ENCODE peak calls at places on chromosomes 11 and 22, in five cellular contexts. G is stimulated activated CD4-positive, alpha-beta T cell treated with anti-CD3 and anti-CD28 coated beads, Interleukin-2, amount 100 ng/mL, for 4 hours; W is stimulated activated naive CD8-positive, alpha-beta T cell treated with anti-CD3 and anti-CD28 coated beads, Interleukin-15, Interleukin-2, amounts not matched to agents 100 U/mL and 50 U/mL, for 24 hours; A is memory B cell; J is activated CD8-positive, alpha-beta memory T cell treated with anti-CD3 and anti-CD28 coated beads for 1 hour. T is an unnamed sample.

GRCh38 chr11:12088047-12088481 is 22.3 kb upstream of the MICAL2 start:
- DNase-seq in J (no peak), A (no peak), G (no peak), W (no peak), T (no peak)

GRCh38 chr11:26792956-26793355 is 71.1 kb upstream of the SLC5A12 start:
- DNase-seq in J (no peak), W (no peak), A (no peak), G (no peak), T (no peak)

GRCh38 chr11:8110396-8110795 is 29.4 kb downstream of the TUB start:
- DNase-seq in A (no peak), G (no peak), J (no peak), W (no peak), T (no peak)

GRCh38 chr22:30481711-30482110 is 9.9 kb upstream of the SEC14L3 start:
- DNase-seq in G (no peak), W (no peak), A (no peak), J (no peak), T (no peak)

GRCh38 chr22:44931077-44931540 is 78.7 kb downstream of the PHF21B start:
- DNase-seq in W (no peak), G (no peak), J (no peak), A (no peak), T (no peak)

GRCh38 chr22:37632174-37633081 is 7.0 kb upstream of the SH3BP1 start:
- DNase-seq in J (no peak), W (peak), G (no peak), A (no peak), T (peak)

GRCh38 chr11:61862714-61863547 is 28.4 kb downstream of the FADS3 start:
- DNase-seq in W (no peak), J (no peak), G (no peak), A (no peak), T (no peak)

GRCh38 chr22:31790240-31790639 is 36.4 kb downstream of the DEPDC5 start:
- DNase-seq in G (no peak), J (no peak), W (no peak), A (no peak), T (no peak)

GRCh38 chr11:36304349-36304748 is 8.3 kb downstream of the PRR5L start:
- DNase-seq in A (no peak), J (no peak), G (no peak), W (no peak), T (no peak)

GRCh38 chr22:50184004-50184461 is 1.7 kb upstream of the TRABD start:
- DNase-seq in J (no peak), W (peak), A (no peak), G (no peak), T (no peak)

GRCh38 chr11:126082251-126083109 is 19.8 kb upstream of the CDON start:
- DNase-seq in A (no peak), G (no peak), J (no peak), W (no peak), T (no peak)